ENCODE peak calls at places on chromosomes 7 and 10, in six cellular contexts. B is AG20443, Z is GM12865, I is cardiac fibroblast, C is fibroblast of gingiva, G is T-helper 9 cell. T is an unnamed sample.
A peak's percentile ranks its signal among the peaks of the same experiment; 100 is the strongest.

GRCh38 chr7:23394828-23395227 is 75.5 kb downstream of the IGF2BP3 start:
- DNase-seq in Z (no peak), B (no peak), I (peak; percentile 20), C (peak; percentile 27), G (no peak), T (no peak)

GRCh38 chr7:32515890-32516550 is 20.7 kb downstream of the AVL9 start:
- DNase-seq in G (no peak), I (peak; percentile 84), B (no peak), Z (peak; percentile 60), C (no peak), T (no peak)

GRCh38 chr7:45138433-45139267 is 18.9 kb upstream of the RAMP3 start:
- DNase-seq in I (no peak), C (no peak), G (no peak), Z (no peak), B (no peak), T (no peak)

GRCh38 chr10:88152720-88153119 is 289.3 kb downstream of the PTEN start:
- DNase-seq in C (peak; percentile 99), I (peak; percentile 98), B (peak; percentile 88), Z (peak; percentile 90), G (no peak), T (peak; percentile 13)

GRCh38 chr10:125868372-125868975 is 12.6 kb downstream of the DHX32 start:
- DNase-seq in I (peak; percentile 75), G (no peak), B (peak; percentile 45), C (peak; percentile 34), Z (peak; percentile 57), T (no peak)

GRCh38 chr10:10110817-10111490 is 906.7 kb upstream of the CELF2 start:
- DNase-seq in I (no peak), B (no peak), Z (no peak), G (no peak), C (no peak), T (no peak)

GRCh38 chr7:133246558-133246957 is 6.3 kb upstream of the EXOC4 start:
- DNase-seq in G (no peak), Z (no peak), I (no peak), C (no peak), B (no peak), T (no peak)

GRCh38 chr10:33180390-33180789 is 154.1 kb downstream of the NRP1 start:
- DNase-seq in I (peak; percentile 26), B (no peak), G (no peak), Z (no peak), C (no peak), T (no peak)

GRCh38 chr10:24981161-24981710 is 28.8 kb upstream of the PRTFDC1 start:
- DNase-seq in B (no peak), I (no peak), Z (no peak), G (no peak), C (no peak), T (no peak)

GRCh38 chr7:80831996-80832395 is 86.9 kb downstream of the SEMA3C start:
- DNase-seq in C (no peak), I (peak; percentile 67), B (no peak), Z (no peak), G (no peak), T (no peak)

GRCh38 chr10:63393050-63393449 is 72.7 kb downstream of the JMJD1C start:
- DNase-seq in G (no peak), I (no peak), C (no peak), Z (no peak), B (no peak), T (no peak)

GRCh38 chr10:72790216-72790990 is 98.5 kb downstream of the MCU start:
- DNase-seq in Z (no peak), B (no peak), C (no peak), G (no peak), I (no peak), T (no peak)